ENCODE peak calls at places on chromosomes 12 and 14, in five cellular contexts. T is upper lobe of left lung, C is OCI-LY7, F is psoas muscle, A is kidney. Y is an unnamed sample.

GRCh38 chr14:58426819-58427288 is 477 bp downstream of the TIMM9 start:
- DNase-seq in T (peak; percentile 33), C (peak; percentile 77), F (peak; percentile 63), A (peak; percentile 79), Y (no peak)

GRCh38 chr12:12604790-12605189 is 6.9 kb upstream of the CREBL2 start:
- DNase-seq in T (no peak), C (no peak), F (no peak), A (no peak), Y (peak; percentile 51)

GRCh38 chr12:104620761-104621531 is 164.2 kb downstream of the CHST11 start:
- DNase-seq in T (no peak), C (no peak), F (no peak), A (no peak), Y (no peak)

GRCh38 chr12:95700316-95700785 is 90.2 kb downstream of the NTN4 start:
- DNase-seq in T (no peak), C (no peak), F (no peak), A (no peak), Y (peak; percentile 17)

GRCh38 chr14:24052656-24053547 is 1.1 kb downstream of the CARMIL3 start:
- DNase-seq in T (peak; percentile 9), C (no peak), F (no peak), A (no peak), Y (no peak)

GRCh38 chr12:103745962-103746361 is 95.1 kb downstream of the NT5DC3 start:
- DNase-seq in T (no peak), C (no peak), F (no peak), A (no peak), Y (no peak)

GRCh38 chr12:132355742-132356681 is 26.6 kb upstream of the GALNT9 start:
- DNase-seq in T (no peak), C (no peak), F (peak; percentile 0), A (peak; percentile 62), Y (no peak)

GRCh38 chr12:98744692-98745091 is 99.6 kb downstream of the APAF1 start:
- DNase-seq in T (no peak), C (no peak), F (no peak), A (no peak), Y (no peak)

GRCh38 chr14:52314521-52315354 is 626 bp downstream of the PTGER2 start:
- DNase-seq in T (peak; percentile 53), C (no peak), F (peak; percentile 25), A (peak; percentile 85), Y (peak; percentile 26)

GRCh38 chr14:90088160-90088559 is 26.4 kb downstream of the KCNK13 start:
- DNase-seq in T (no peak), C (no peak), F (no peak), A (no peak), Y (no peak)

GRCh38 chr12:81261508-81262207 is 183.8 kb downstream of the ACSS3 start:
- DNase-seq in T (no peak), C (no peak), F (no peak), A (no peak), Y (no peak)

GRCh38 chr14:92712654-92713051 is 35.8 kb downstream of the LGMN start:
- DNase-seq in T (no peak), C (no peak), F (no peak), A (no peak), Y (no peak)

GRCh38 chr14:103122578-103123127 is 608 bp upstream of the TNFAIP2 start:
- DNase-seq in T (no peak), C (no peak), F (peak; percentile 44), A (peak; percentile 87), Y (no peak)

GRCh38 chr12:57236925-57237652 is 7.6 kb downstream of the SHMT2 start:
- DNase-seq in T (no peak), C (no peak), F (peak; percentile 24), A (no peak), Y (no peak)

GRCh38 chr12:121830588-121831265 is 26.9 kb downstream of the SETD1B start:
- DNase-seq in T (no peak), C (no peak), F (no peak), A (no peak), Y (no peak)

GRCh38 chr14:91177073-91177796 is 63.4 kb downstream of the DGLUCY start:
- DNase-seq in T (peak; percentile 61), C (peak; percentile 82), F (peak; percentile 44), A (peak; percentile 68), Y (peak; percentile 58)

GRCh38 chr14:105600939-105601359 is 74.6 kb downstream of the TMEM121 start:
- DNase-seq in T (no peak), C (no peak), F (no peak), A (peak; percentile 53), Y (no peak)

GRCh38 chr14:81430284-81430683 is 30.2 kb upstream of the STON2 start:
- DNase-seq in T (no peak), C (no peak), F (peak; percentile 33), A (no peak), Y (no peak)

GRCh38 chr14:90263748-90264449 is 7.5 kb downstream of the PSMC1 start:
- DNase-seq in T (no peak), C (no peak), F (no peak), A (no peak), Y (no peak)

DNA sequence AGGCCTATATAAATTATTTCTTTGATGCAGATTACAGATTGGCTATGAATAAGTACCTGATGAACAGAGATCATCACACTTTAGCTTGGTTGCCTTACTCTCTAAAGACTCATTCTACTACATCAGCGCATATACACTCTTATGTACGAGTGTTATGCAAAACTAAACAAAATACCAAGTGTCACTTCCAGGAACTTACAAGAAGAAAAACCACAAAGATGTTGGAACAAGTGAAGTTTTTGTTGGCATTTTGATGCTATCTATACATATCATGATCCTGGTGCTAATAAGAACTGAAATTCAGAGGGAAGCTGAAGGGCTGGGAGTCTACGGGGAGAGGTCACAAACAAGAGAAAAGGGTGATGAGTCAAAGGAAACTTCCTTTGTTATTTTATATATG is 47.9 kb upstream of the CERS5 start:
- DNase-seq in T (no peak), C (no peak), F (no peak), A (no peak), Y (no peak)
- H3K4me1 ChIP-seq in T (peaks cover 10% of the 10 kb centered on the region), C (peaks cover 44% of the 10 kb centered on the region), F (peaks cover 12% of the 10 kb centered on the region), A (no peaks in the 10 kb centered on the region), Y (peaks cover 64% of the 10 kb centered on the region)

GRCh38 chr14:47040490-47040889 is 388.9 kb upstream of the RPL10L start:
- DNase-seq in T (peak; percentile 21), C (no peak), F (no peak), A (no peak), Y (peak; percentile 27)
- TF ChIP-seq CTCF in T (peak; percentile 36), C (peak; percentile 26), F (no peak), A (peak; percentile 50), Y (peak; percentile 51)

GRCh38 chr14:49975799-49976198 is 82.9 kb downstream of the ARF6 start:
- DNase-seq in T (no peak), C (no peak), F (no peak), A (no peak), Y (no peak)
- H3K4me1 ChIP-seq in T (peaks cover 26% of the 10 kb centered on the region), C (peaks cover 95% of the 10 kb centered on the region), F (peaks cover 26% of the 10 kb centered on the region), A (peaks cover 26% of the 10 kb centered on the region), Y (peaks cover 37% of the 10 kb centered on the region)

GRCh38 chr12:58931518-58931917 is 11.2 kb upstream of the LRIG3 start:
- DNase-seq in T (no peak), C (no peak), F (no peak), A (no peak), Y (no peak)
- TF ChIP-seq CTCF in T (no peak), C (no peak), F (no peak), A (no peak), Y (peak; percentile 20)

GRCh38 chr14:101972126-101972785 is 7.9 kb downstream of the DYNC1H1 start:
- DNase-seq in T (peak; percentile 93), C (no peak), F (peak; percentile 78), A (no peak), Y (peak; percentile 98)
- H3K4me1 ChIP-seq in T (peaks cover 36% of the 10 kb centered on the region), C (peaks cover 18% of the 10 kb centered on the region), F (peaks cover 38% of the 10 kb centered on the region), A (peaks cover 6% of the 10 kb centered on the region), Y (peaks cover 22% of the 10 kb centered on the region)

Y was measured in foreskin keratinocyte.